ENCODE peak calls at places on chromosome 9, in nine cellular contexts. H is HFF-Myc, L is H1, M is foreskin fibroblast, S is upper lobe of left lung, Y is osteocyte, C is AG09319, D is cardiac muscle cell, A is kidney. Q is an unnamed sample.

GRCh38 chr9:125843646-125844045 is 96.5 kb downstream of the PBX3 start:
- DNase-seq in Y (no peak), C (no peak), S (no peak), D (peak), M (no peak), H (no peak), A (no peak), L (no peak), Q (no peak)

GRCh38 chr9:109381011-109381729 is 60.3 kb upstream of the EPB41L4B start:
- DNase-seq in C (no peak), A (no peak), Y (no peak), S (no peak), D (no peak), M (peak), H (no peak), L (no peak), Q (peak)

GRCh38 chr9:70108181-70108580 is 64.5 kb downstream of the MAMDC2 start:
- DNase-seq in D (no peak), Y (no peak), C (no peak), M (no peak), A (no peak), S (no peak), L (no peak), H (no peak), Q (no peak)

GRCh38 chr9:132409828-132410528 is at the start of gene CFAP77:
- DNase-seq in M (peak), L (peak), S (peak), D (peak), A (peak), H (no peak), Y (peak), C (peak), Q (peak)

GRCh38 chr9:121363586-121363961 is 6.5 kb downstream of the STOM start:
- DNase-seq in S (no peak), C (no peak), L (no peak), D (no peak), Y (no peak), H (no peak), A (no peak), M (no peak), Q (no peak)

GRCh38 chr9:121567142-121568100 is 67.8 kb upstream of the GGTA1 start:
- DNase-seq in D (peak), A (no peak), S (no peak), H (no peak), C (no peak), M (peak), Y (no peak), L (no peak), Q (no peak)

GRCh38 chr9:121876658-121877271 is 216.3 kb downstream of the TTLL11 start:
- DNase-seq in S (no peak), M (peak), H (no peak), D (no peak), Y (no peak), A (no peak), C (peak), L (no peak), Q (no peak)

GRCh38 chr9:8365466-8366160 is 566.0 kb upstream of the DMAC1 start:
- DNase-seq in C (no peak), H (no peak), Y (no peak), A (no peak), L (no peak), M (no peak), D (no peak), S (no peak), Q (no peak)

GRCh38 chr9:133939386-133939785 is 52.7 kb downstream of the VAV2 start:
- DNase-seq in Y (no peak), C (no peak), H (no peak), A (peak), S (peak), M (no peak), D (no peak), L (no peak), Q (no peak)

GRCh38 chr9:133938670-133939258 is 53.4 kb downstream of the VAV2 start:
- DNase-seq in M (no peak), Y (no peak), S (peak), L (no peak), H (no peak), D (no peak), A (peak), C (no peak), Q (no peak)

GRCh38 chr9:133938086-133938485 is 54.0 kb downstream of the VAV2 start:
- DNase-seq in C (no peak), Y (no peak), A (no peak), L (no peak), D (no peak), H (no peak), S (peak), M (no peak), Q (no peak)

GRCh38 chr9:133935328-133936040 is 56.6 kb downstream of the VAV2 start:
- DNase-seq in C (no peak), Y (no peak), D (no peak), L (no peak), S (peak), A (peak), M (no peak), H (no peak), Q (no peak)

DNA sequence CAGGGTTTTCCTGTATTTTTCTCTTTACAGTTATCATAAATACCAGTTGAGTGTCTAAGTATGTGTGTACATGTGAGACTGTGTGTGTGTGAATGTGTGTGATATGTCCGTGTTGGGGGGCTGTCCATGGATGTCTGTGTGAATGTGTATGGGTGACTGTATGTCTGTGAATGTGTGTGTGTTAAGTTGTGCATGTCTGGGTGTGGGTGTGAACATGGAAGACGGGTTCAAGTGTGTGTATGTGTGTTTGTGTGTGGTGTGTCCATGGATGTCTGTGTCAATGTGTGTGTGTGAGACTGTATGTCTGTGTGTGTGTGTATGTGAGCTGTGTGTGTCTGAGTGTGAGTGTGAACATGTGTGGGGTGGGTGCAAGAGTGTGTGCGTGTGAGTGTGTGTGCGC is 55.0 kb downstream of the VAV2 start:
- DNase-seq in H (no peak), Y (no peak), M (no peak), D (no peak), C (no peak), A (no peak), L (no peak), S (no peak), Q (no peak)
- TF ChIP-seq CTCF in H (no peak), Y (no peak), M (no peak), D (no peak), C (no peak), A (no peak), L (no peak), S (no peak), Q (no peak)

GRCh38 chr9:112705773-112706427 is 12.0 kb downstream of the INIP start:
- DNase-seq in H (peak), L (no peak), C (no peak), M (peak), S (no peak), D (peak), Y (no peak), A (no peak), Q (no peak)
- TF ChIP-seq CTCF in H (peak), L (peak), C (peak), M (peak), S (no peak), D (peak), Y (peak), A (peak), Q (no peak)

DNA sequence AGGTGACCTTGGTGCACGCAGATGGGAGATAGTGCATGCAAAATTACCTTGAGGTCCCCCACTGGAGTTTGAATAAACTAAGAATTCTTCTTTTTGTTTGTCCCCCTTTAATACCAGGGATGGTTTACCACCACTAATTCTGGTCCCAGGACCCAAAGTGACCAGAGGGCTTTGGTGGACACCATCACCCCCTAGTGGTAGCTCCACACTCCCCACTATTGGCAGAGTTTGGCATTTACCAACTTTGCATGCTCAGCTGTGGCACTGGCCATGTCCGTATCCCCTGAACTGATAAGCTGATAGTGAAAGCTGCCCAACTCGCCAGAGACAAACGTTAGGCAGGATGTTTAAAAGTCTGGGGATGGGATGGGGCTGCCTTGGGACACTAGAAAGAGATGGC is 3.3 kb downstream of the ASTN2 start:
- DNase-seq in C (no peak), Y (no peak), H (no peak), L (peak), D (peak), S (no peak), M (no peak), A (no peak), Q (peak)
- TF ChIP-seq CTCF in C (peak), Y (peak), H (peak), L (peak), D (peak), S (no peak), M (peak), A (peak), Q (peak)

GRCh38 chr9:92728831-92729734 is 35.5 kb downstream of the BICD2 start:
- DNase-seq in D (no peak), Y (peak), A (peak), H (no peak), L (peak), M (no peak), C (no peak), S (no peak), Q (peak)
- TF ChIP-seq CTCF in D (peak), Y (peak), A (peak), H (peak), L (peak), M (peak), C (peak), S (no peak), Q (no peak)

GRCh38 chr9:94729199-94729598 is 2.7 kb downstream of the AOPEP start:
- DNase-seq in C (no peak), S (no peak), A (no peak), M (no peak), D (no peak), H (no peak), Y (no peak), L (peak), Q (no peak)
- TF ChIP-seq CTCF in C (no peak), S (no peak), A (no peak), M (no peak), D (no peak), H (no peak), Y (no peak), L (no peak), Q (no peak)